ENCODE peak calls at places on chromosomes 4 and X, in four cellular contexts. S is HepG2, J is H1, I is GM12878. O is an unnamed sample. For H3K27me3, the result is how much of the 10 kb centered on the place peaks cover.

GRCh38 chr4:43282534-43282933 is 390.0 kb downstream of the GRXCR1 start:
- DNase-seq in S (no peak), I (no peak), J (no peak), O (no peak)

GRCh38 chr4:37909690-37910486 is 19.0 kb downstream of the TBC1D1 start:
- DNase-seq in I (no peak), S (no peak), J (no peak), O (no peak)

GRCh38 chrX:68175569-68175968 is 257.7 kb downstream of the OPHN1 start:
- DNase-seq in I (no peak), S (no peak), J (no peak), O (no peak)

GRCh38 chr4:69546121-69546520 is 50.4 kb upstream of the UGT2B4 start:
- DNase-seq in S (no peak), J (no peak), I (no peak), O (no peak)

GRCh38 chr4:116180056-116180690 is 905.2 kb downstream of the TRAM1L1 start:
- DNase-seq in S (no peak), I (no peak), J (no peak), O (no peak)

GRCh38 chr4:176302283-176303275 is 17.2 kb upstream of the SPCS3 start:
- DNase-seq in S (no peak), I (no peak), J (no peak), O (no peak)

GRCh38 chr4:87912164-87913004 is 63.1 kb upstream of the SPP1 start:
- DNase-seq in I (no peak), J (no peak), S (peak), O (no peak)

GRCh38 chr4:10589308-10589707 is 95.3 kb downstream of the CLNK start:
- DNase-seq in I (no peak), J (no peak), S (no peak), O (no peak)

GRCh38 chr4:108029321-108029720 is 39.6 kb downstream of the HADH start:
- DNase-seq in S (no peak), J (no peak), I (no peak), O (no peak)

GRCh38 chr4:156779774-156780173 is 191.8 kb downstream of the PDGFC start:
- DNase-seq in I (no peak), S (peak), J (no peak), O (no peak)

GRCh38 chrX:9790866-9791265 is 4.6 kb downstream of the SHROOM2 start:
- DNase-seq in I (no peak), S (no peak), J (no peak), O (no peak)

GRCh38 chr4:142697303-142697702 is 148.8 kb downstream of the INPP4B start:
- DNase-seq in J (no peak), I (no peak), S (no peak), O (no peak)

GRCh38 chr4:176443646-176444409 is 124.1 kb downstream of the SPCS3 start:
- DNase-seq in J (no peak), I (no peak), S (no peak), O (no peak)

GRCh38 chr4:55458611-55459010 is 62.9 kb downstream of the TMEM165 start:
- DNase-seq in J (no peak), S (no peak), I (no peak), O (no peak)

GRCh38 chr4:74408639-74409038 is 36.3 kb upstream of the AREG start:
- DNase-seq in I (no peak), J (no peak), S (no peak), O (no peak)

GRCh38 chr4:84690481-84690880 is 107.6 kb downstream of the CDS1 start:
- DNase-seq in J (no peak), I (no peak), S (no peak), O (no peak)

GRCh38 chr4:147727476-147728028 is 4.3 kb upstream of the ARHGAP10 start:
- DNase-seq in S (no peak), J (no peak), I (no peak), O (no peak)

GRCh38 chrX:68945603-68946228 is 116.9 kb downstream of the EFNB1 start:
- DNase-seq in J (peak), I (no peak), S (no peak), O (no peak)

GRCh38 chr4:150140774-150141400 is 62.6 kb downstream of the DCLK2 start:
- DNase-seq in J (no peak), I (no peak), S (no peak), O (no peak)

GRCh38 chr4:21697583-21697982 is 251.0 kb downstream of the KCNIP4 start:
- DNase-seq in J (peak), I (no peak), S (no peak), O (peak)

GRCh38 chrX:140815868-140816267 is 106.3 kb downstream of the LINC00632 start:
- DNase-seq in I (no peak), J (no peak), S (no peak), O (no peak)

GRCh38 chrX:143854006-143854405 is 29.9 kb upstream of the UBE2NL start:
- DNase-seq in J (no peak), S (no peak), I (no peak), O (no peak)

GRCh38 chrX:10972731-10973130 is 138.4 kb upstream of the HCCS start:
- DNase-seq in S (no peak), I (no peak), J (no peak), O (no peak)

GRCh38 chrX:46381630-46382029 is 163.6 kb downstream of the ZNF674 start:
- DNase-seq in S (peak), J (peak), I (peak), O (peak)

GRCh38 chrX:23822397-23822796 is 39.4 kb downstream of the SAT1 start:
- DNase-seq in J (no peak), S (peak), I (no peak), O (no peak)

GRCh38 chr4:111562811-111563210 is 582.4 kb upstream of the FAM241A start:
- DNase-seq in S (no peak), J (no peak), I (no peak), O (no peak)

GRCh38 chr4:5711479-5712184 is 631 bp downstream of the EVC start:
- DNase-seq in S (peak), J (peak), I (no peak), O (no peak)

GRCh38 chrX:150446995-150447394 is 83.9 kb downstream of the MAMLD1 start:
- DNase-seq in J (no peak), I (no peak), S (no peak), O (no peak)

GRCh38 chr4:155632314-155632713 is 34.3 kb upstream of the GUCY1A1 start:
- DNase-seq in S (no peak), J (no peak), I (no peak), O (no peak)

GRCh38 chr4:1255699-1256098 is 6.8 kb upstream of the CTBP1 start:
- DNase-seq in S (no peak), J (no peak), I (no peak), O (no peak)

GRCh38 chrX:97326456-97326855 is 442.7 kb downstream of the RPA4 start:
- DNase-seq in I (peak), J (no peak), S (no peak), O (no peak)

GRCh38 chrX:630007-630921 is at the start of gene SHOX:
- DNase-seq in J (no peak), S (no peak), I (no peak), O (no peak)
- H3K27me3 ChIP-seq in J (half or more), S (under half), I (under half), O (half or more)

GRCh38 chr4:152936446-152937279 is 540 bp downstream of the FHDC1 start:
- DNase-seq in J (peak), I (no peak), S (no peak), O (peak)
- TF ChIP-seq SUZ12 in J (peak), I (no peak), S (no peak), O (no peak)

GRCh38 chrX:107355533-107355932 is 93.9 kb upstream of the FRMPD3 start:
- DNase-seq in J (no peak), I (no peak), S (no peak), O (peak)
- H3K27me3 ChIP-seq in J (under half), I (under half), S (under half), O (under half)

GRCh38 chr4:145481164-145481941 is at the start of gene SMAD1:
- DNase-seq in J (peak), S (peak), I (no peak), O (no peak)
- TF ChIP-seq SUZ12 in J (peak), S (no peak), I (no peak), O (no peak)

DNA sequence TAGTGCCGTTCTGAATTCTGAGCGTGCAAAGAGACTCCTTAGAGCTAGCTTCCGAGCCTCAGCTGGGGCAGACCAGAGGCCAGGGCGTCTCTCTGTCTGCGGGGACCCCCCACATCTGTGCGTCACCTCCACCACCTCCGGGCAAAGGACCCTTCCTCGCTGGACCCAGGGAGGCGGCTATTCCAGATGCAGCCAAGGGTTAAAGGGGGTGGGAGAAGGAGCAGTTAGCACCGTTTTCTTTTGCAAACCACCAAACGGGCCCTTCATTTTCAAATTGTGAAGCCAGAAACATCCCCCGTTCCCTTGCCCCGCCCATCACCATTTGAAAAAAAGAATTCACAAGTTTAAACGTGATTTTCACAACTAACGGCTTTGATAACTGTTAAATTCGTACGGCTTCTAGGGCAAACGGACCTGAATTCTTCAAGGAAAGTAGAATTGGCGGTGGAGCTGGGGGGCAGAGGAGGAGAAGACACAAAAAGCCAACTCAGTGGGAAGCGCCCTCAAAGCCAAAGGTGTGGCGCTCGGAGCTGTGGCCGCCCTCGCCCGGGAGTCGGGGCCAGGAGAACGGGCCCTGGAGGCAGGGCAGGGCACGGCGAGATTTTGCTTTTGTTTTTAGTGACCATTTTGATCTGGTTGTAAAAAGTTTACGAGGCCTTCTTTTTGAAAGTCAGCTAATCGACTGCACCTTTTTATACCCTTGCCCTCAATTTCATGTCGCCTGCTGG is 3.3 kb upstream of the PDGFRA start:
- DNase-seq in J (peak), I (no peak), S (no peak), O (no peak)
- H3K27me3 ChIP-seq in J (half or more), I (under half), S (under half), O (half or more)

GRCh38 chrX:338281-338835 is 19.8 kb upstream of the GTPBP6 start:
- DNase-seq in J (no peak), I (no peak), S (no peak), O (no peak)

GRCh38 chrX:340121-340520 is 21.5 kb upstream of the GTPBP6 start:
- DNase-seq in I (no peak), S (no peak), J (no peak), O (no peak)

GRCh38 chrX:338836-339400 is 20.3 kb upstream of the GTPBP6 start:
- DNase-seq in S (no peak), J (no peak), I (no peak), O (no peak)

GRCh38 chrX:341541-342101 is 23.0 kb upstream of the GTPBP6 start:
- DNase-seq in J (peak), S (no peak), I (no peak), O (no peak)

DNA sequence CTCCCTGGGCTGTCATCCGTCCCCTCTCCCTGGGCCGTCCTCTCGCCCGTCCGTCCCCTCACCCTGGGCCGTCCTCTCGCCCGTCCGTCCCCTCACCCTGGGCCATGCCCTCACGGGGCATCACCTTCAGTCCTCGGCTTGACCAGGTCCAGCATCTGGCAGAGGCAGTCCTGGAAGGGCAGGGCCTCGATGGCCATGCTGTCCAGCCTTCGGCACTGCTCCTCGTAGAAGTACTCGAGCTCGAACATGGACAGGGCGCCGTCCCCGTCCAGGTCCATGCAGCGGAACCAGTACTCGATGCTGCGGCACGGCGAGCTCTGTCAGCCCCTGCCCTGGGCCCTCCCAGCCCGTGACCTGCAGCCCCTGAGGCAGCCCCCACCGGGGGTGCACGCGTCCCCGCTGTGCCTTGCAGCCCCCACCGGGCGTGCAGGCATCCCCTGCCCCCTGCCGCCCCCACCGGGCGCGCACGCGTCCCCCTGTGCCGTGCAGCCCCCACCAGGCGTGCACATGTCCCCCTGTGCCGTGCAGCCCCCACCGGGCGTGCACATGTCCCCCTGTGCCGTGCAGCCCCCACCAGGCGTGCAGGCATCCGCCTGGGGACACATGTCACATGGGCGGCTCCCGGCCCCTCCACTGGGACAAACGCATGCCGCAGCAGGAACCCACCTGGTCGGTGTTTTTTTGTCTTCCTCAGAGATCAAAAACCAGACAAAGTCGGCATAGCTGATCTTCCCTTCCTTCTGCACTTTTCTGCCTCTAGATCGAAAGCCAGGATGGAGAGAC is 22.2 kb upstream of the GTPBP6 start:
- DNase-seq in J (peak), S (no peak), I (no peak), O (no peak)
- TF ChIP-seq SUZ12 in J (no peak), S (no peak), I (no peak), O (no peak)